ENCODE peak calls at places on chromosomes 13 and 19, in four cellular contexts. G is naive thymus-derived CD4-positive, alpha-beta T cell; R is tibial artery; L is heart right ventricle. O is an unnamed sample.
A peak's percentile ranks its signal among the peaks of the same experiment; 100 is the strongest.

GRCh38 chr13:23321534-23322241 is 111.8 kb downstream of the SACS start:
- DNase-seq in R (peak; percentile 64), G (no peak), L (no peak), O (peak; percentile 92)

GRCh38 chr13:75405976-75406703 is 75.8 kb downstream of the TBC1D4 start:
- DNase-seq in L (no peak), R (no peak), G (no peak), O (no peak)

GRCh38 chr13:27131202-27131623 is 40.4 kb downstream of the USP12 start:
- DNase-seq in L (no peak), R (no peak), G (no peak), O (no peak)

GRCh38 chr13:30158774-30159445 is 148.4 kb downstream of the KATNAL1 start:
- DNase-seq in G (peak; percentile 38), L (no peak), R (no peak), O (no peak)

GRCh38 chr13:24288870-24289269 is 20.5 kb upstream of the C1QTNF9 start:
- DNase-seq in L (no peak), G (no peak), R (no peak), O (no peak)

GRCh38 chr13:93603043-93603442 is 376.4 kb downstream of the GPC6 start:
- DNase-seq in R (no peak), G (no peak), L (no peak), O (peak; percentile 61)

GRCh38 chr13:97913206-97913605 is 40.3 kb upstream of the IPO5 start:
- DNase-seq in G (no peak), L (no peak), R (no peak), O (no peak)

GRCh38 chr19:54806516-54806838 is 3.1 kb downstream of the KIR2DL4 start:
- DNase-seq in L (no peak), G (no peak), R (no peak), O (no peak)

DNA sequence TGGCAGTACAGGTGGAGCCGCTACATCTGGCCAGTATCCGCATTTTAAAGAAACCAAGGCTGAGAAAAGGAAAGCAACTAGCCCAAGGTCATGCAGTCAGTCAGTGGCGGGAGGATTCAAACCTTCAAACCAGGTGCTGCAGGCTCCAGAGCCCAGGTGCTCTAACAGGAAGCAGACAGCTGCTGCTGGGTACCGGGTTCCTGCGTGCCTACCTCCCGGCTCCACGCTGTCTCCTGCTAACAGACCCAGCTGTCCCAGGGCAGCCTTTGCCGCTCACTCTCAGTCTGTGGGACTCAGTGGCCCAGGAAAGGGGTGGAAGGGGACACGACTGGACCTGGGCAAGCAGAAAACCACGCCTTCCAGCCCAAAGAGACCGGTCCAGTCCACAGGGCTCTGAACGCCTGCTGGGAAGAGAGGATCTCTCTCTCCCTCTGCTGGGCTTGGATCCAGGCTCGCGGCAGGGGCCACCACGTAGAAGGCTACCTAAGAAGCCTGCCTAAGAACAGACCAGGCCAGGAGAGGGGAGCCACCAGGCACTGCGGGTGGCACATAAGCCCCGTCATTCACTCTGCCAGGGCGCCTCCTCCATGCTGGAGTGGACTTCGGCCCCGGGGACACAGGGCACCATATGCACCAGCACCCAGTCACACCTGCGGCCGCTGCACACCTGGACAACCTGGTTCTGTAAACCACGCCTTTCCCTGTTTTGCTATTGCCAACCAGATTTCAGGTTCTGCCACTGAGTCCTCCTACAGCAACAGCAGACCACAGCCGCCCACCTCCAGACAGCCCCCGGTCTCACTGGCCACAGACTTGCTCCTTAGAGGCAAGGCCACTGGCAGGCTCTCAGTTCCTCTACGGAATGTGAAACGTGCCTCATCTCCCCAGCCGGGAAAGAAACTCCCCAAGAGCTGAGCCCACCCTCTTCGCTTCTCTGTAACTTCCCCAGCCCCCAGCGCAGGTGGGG is 4.6 kb downstream of the DAPK3 start:
- DNase-seq in L (no peak), R (no peak), G (no peak), O (no peak)
- H3K4me1 ChIP-seq in L (peaks cover 48% of the 10 kb centered on the region), R (peaks cover 8% of the 10 kb centered on the region), G (peaks cover 14% of the 10 kb centered on the region), O (no peaks in the 10 kb centered on the region)

GRCh38 chr19:45117167-45117594 is 24.2 kb downstream of the PPP1R37 start:
- DNase-seq in G (peak; percentile 32), R (no peak), L (no peak), O (no peak)
- H3K4me1 ChIP-seq in G (peaks cover 9% of the 10 kb centered on the region), R (no peaks in the 10 kb centered on the region), L (peaks cover 3% of the 10 kb centered on the region), O (no peaks in the 10 kb centered on the region)

DNA sequence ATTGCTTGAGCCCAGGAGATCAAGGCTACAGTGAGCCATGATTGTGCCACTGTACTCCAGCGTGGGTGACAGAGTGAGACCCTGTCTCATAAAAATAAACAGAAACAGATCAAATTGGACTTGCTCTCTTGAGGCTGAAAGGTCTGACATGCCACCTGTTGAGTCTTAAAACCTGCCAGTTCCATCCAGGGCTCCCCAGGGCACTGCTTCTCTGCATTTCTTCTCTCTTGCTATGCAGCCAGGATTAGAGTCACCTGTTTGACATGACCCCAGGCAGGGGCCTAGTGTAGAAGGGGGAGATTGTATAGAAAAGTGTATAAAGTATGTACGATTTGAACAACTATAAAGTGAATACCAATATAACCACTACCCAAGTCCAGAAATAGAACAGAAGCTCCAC is 45.4 kb downstream of the ARHGAP35 start:
- DNase-seq in R (no peak), L (no peak), G (no peak), O (no peak)
- H3K4me1 ChIP-seq in R (no peaks in the 10 kb centered on the region), L (peaks cover 56% of the 10 kb centered on the region), G (peaks cover 24% of the 10 kb centered on the region), O (peaks cover 10% of the 10 kb centered on the region)

DNA sequence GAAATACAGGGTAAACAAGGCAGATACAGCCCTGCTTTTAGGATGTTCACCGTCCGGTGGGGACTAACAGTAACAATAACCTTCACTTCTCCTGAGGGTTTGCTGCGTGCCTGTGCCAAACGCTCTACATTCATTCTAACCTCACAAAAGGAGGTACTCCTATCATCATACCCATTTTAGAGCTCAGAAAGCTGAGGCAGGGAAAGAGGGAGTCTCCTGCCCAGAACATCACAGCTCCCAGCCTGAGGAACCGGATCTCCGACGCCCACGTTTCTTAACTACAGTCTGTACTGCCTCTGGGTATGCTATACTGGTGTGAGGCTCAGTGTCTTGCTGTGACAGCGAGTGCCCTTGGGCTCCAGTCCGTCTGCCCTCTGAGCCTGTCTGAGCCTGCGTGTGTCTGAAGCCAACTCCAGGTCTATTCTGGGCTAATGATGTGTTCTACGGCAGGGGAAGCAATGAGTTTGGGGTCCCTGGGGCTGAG is 5.1 kb downstream of the LIPE start:
- DNase-seq in R (no peak), L (peak; percentile 44), G (no peak), O (peak; percentile 33)
- H3K4me1 ChIP-seq in R (no peaks in the 10 kb centered on the region), L (peaks cover 36% of the 10 kb centered on the region), G (peaks cover 21% of the 10 kb centered on the region), O (no peaks in the 10 kb centered on the region)

GRCh38 chr13:48234652-48235099 is 1.7 kb downstream of the ITM2B start:
- DNase-seq in R (no peak), G (no peak), L (no peak), O (no peak)
- H3K4me1 ChIP-seq in R (no peaks in the 10 kb centered on the region), G (peaks cover 42% of the 10 kb centered on the region), L (peaks cover 32% of the 10 kb centered on the region), O (peaks cover 12% of the 10 kb centered on the region)

GRCh38 chr19:31339405-31339804 is 9.8 kb downstream of the TSHZ3 start:
- DNase-seq in R (no peak), G (no peak), L (no peak), O (no peak)

GRCh38 chr19:31337007-31337914 is 12.0 kb downstream of the TSHZ3 start:
- DNase-seq in R (no peak), G (no peak), L (no peak), O (no peak)

GRCh38 chr19:31342926-31343325 is 6.3 kb downstream of the TSHZ3 start:
- DNase-seq in L (no peak), G (no peak), R (no peak), O (no peak)

GRCh38 chr19:31338069-31338767 is 11.0 kb downstream of the TSHZ3 start:
- DNase-seq in L (peak; percentile 44), G (peak; percentile 28), R (peak; percentile 59), O (peak; percentile 73)

GRCh38 chr19:31340059-31341025 is 8.9 kb downstream of the TSHZ3 start:
- DNase-seq in R (no peak), L (no peak), G (peak; percentile 46), O (no peak)
- H3K4me1 ChIP-seq in R (no peaks in the 10 kb centered on the region), L (no peaks in the 10 kb centered on the region), G (peaks cover 22% of the 10 kb centered on the region), O (no peaks in the 10 kb centered on the region)

DNA sequence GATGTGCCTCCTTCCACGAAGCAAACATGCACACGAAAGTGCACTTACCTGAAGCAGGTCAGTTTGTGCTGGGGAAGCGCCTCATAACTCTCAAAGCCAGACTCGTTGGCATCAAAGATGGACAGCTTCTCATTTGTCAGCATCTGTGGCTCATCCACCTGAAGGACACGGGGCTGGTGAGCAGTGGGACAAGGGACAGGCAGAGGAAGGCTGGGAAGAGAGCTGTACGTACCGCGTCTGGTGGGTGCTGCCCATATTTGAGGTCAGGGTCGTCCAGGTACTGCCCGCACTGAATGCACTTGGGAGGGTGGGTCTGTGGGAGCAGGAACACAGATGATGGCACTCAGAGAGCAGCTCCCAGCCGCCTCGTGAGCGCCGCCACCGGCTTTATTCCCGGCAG is 35.1 kb downstream of the DNMT1 start:
- DNase-seq in G (no peak), L (no peak), R (no peak), O (no peak)
- H3K4me1 ChIP-seq in G (no peaks in the 10 kb centered on the region), L (no peaks in the 10 kb centered on the region), R (no peaks in the 10 kb centered on the region), O (no peaks in the 10 kb centered on the region)